ENCODE peak calls at places on chromosome 4, in four cellular contexts. H, O, S and C are unnamed samples.

GRCh38 chr4:179097741-179098140 is 1655.5 kb upstream of the AGA start:
- DNase-seq in O (no peak), S (peak), H (peak), C (peak)

GRCh38 chr4:92047209-92047877 is 256.4 kb upstream of the GRID2 start:
- DNase-seq in H (peak), O (no peak), S (no peak), C (peak)

GRCh38 chr4:146340798-146341197 is 126.5 kb downstream of the REELD1 start:
- DNase-seq in H (peak), S (peak), O (no peak), C (peak)

GRCh38 chr4:119135721-119136121 is at the start of gene MYOZ2:
- DNase-seq in S (peak), O (no peak), H (peak), C (peak)

GRCh38 chr4:69617083-69617694 is 22.3 kb downstream of the UGT2A2 start:
- DNase-seq in O (no peak), H (peak), S (peak), C (peak)

GRCh38 chr4:61805979-61806378 is 605.9 kb downstream of the ADGRL3 start:
- DNase-seq in S (no peak), O (no peak), H (peak), C (no peak)

GRCh38 chr4:121551271-121551670 is 145.5 kb downstream of the ANXA5 start:
- DNase-seq in O (no peak), H (no peak), S (peak), C (no peak)

GRCh38 chr4:100494166-100494565 is 23.7 kb downstream of the EMCN start:
- DNase-seq in S (peak), H (peak), O (no peak), C (peak)

GRCh38 chr4:125132281-125132680 is 182.5 kb upstream of the FAT4 start:
- DNase-seq in H (no peak), S (peak), O (no peak), C (no peak)

GRCh38 chr4:82043081-82043808 is 330.5 kb downstream of the HNRNPD start:
- DNase-seq in H (no peak), S (peak), O (no peak), C (no peak)
- H3K4me3 ChIP-seq in H (no peak), S (no peak), O (no peak), C (no peak)

GRCh38 chr4:173411106-173411703 is 12.3 kb upstream of the SCRG1 start:
- DNase-seq in O (no peak), H (no peak), S (no peak), C (peak)

GRCh38 chr4:173415092-173415491 is 16.2 kb upstream of the SCRG1 start:
- DNase-seq in S (no peak), H (no peak), O (peak), C (peak)

GRCh38 chr4:173410106-173410505 is 11.2 kb upstream of the SCRG1 start:
- DNase-seq in O (no peak), H (no peak), S (no peak), C (no peak)

GRCh38 chr4:173414456-173414855 is 15.5 kb upstream of the SCRG1 start:
- DNase-seq in S (no peak), H (no peak), O (no peak), C (no peak)

DNA sequence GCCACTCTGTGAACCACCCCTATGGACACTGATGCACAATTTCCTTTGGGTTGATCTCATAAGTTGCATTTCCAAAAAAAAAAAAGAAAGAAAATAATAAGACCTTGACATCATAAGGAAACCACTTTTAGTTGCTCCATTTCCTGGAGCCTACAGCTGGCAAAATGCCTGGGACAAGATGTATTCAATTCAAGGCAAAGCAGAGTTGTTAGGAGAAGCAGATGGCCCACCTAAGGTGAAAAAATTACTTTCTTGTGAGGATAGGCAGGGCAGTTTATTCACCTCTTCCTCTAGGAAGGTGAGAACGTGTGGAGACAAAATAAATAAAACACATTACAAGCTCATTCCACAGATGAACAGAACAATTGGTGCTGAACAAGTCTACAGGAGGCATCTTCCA is 14.1 kb upstream of the SCRG1 start:
- DNase-seq in H (no peak), S (peak), O (no peak), C (peak)
- H3K4me3 ChIP-seq in H (no peak), S (no peak), O (no peak), C (no peak)

GRCh38 chr4:139740531-139741041 is 75.0 kb downstream of the MGST2 start:
- DNase-seq in O (peak), H (peak), S (peak), C (peak)

GRCh38 chr4:139743027-139743426 is 77.4 kb downstream of the MGST2 start:
- DNase-seq in H (no peak), S (no peak), O (no peak), C (no peak)

GRCh38 chr4:139736661-139737060 is 71.0 kb downstream of the MGST2 start:
- DNase-seq in S (peak), H (no peak), O (no peak), C (peak)

GRCh38 chr4:139738846-139739613 is 73.4 kb downstream of the MGST2 start:
- DNase-seq in O (no peak), H (no peak), S (peak), C (no peak)

DNA sequence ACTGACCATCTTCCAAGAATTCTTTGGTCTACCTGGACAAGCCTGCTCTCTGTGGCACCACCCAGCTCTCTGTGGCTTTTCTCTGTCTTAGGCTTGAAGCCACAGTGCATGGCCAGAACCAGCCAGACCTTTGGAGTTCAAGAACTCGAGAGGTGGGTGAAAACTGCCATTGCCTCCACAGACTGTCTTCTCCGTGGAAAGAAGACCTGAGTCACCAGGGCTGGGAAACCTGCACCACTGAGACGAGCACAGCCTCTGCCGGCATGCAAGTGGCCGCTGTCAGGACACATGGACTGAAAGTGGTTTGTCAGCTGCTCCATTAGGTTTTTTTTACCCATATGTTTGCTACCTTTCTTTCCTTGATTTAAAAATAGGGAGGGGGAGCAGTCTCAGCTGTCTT is 74.5 kb downstream of the MGST2 start:
- DNase-seq in O (no peak), H (no peak), S (no peak), C (no peak)
- H3K4me3 ChIP-seq in O (no peak), H (no peak), S (no peak), C (peak)

DNA sequence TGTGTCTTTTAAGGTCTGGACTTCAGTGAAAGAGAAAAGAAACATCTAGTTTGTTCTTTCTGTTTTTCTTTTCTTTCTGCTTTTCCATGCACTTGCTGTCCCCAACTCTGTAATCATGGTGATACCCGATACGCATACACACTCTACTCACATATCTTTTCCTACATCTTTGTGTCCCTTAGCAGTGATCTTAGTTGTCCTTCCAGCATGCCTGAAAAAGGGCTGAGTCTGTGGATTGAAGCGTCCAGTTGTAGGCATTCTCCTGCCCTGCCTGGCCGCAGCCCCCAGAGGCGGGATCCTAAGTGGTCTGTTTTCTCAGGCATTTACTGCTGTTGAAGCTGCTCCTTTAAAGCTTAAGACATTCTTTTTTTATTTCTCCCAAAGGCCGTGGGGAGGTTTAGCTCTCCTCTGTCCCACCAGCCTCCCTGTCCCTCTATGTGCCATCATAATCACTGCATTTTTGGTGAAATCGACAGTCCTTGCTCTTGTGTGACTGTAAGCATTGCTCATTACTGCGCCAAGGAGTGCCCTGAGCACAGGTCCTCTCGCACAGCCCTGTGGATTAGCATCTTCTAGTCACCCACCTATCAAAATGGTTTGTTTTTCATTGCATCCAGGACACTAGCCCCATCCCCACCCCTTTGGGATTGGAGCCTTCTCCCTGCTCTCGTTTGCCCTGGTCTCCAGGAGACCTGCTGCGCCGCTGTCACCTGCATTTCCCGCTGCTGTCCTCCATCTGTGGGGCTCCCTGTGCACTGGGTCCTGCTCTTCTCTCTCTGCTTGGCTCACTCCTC is 4.4 kb downstream of the RGS12 start:
- DNase-seq in O (no peak), S (no peak), H (no peak), C (no peak)
- H3K4me3 ChIP-seq in O (no peak), S (no peak), H (no peak), C (no peak)

DNA sequence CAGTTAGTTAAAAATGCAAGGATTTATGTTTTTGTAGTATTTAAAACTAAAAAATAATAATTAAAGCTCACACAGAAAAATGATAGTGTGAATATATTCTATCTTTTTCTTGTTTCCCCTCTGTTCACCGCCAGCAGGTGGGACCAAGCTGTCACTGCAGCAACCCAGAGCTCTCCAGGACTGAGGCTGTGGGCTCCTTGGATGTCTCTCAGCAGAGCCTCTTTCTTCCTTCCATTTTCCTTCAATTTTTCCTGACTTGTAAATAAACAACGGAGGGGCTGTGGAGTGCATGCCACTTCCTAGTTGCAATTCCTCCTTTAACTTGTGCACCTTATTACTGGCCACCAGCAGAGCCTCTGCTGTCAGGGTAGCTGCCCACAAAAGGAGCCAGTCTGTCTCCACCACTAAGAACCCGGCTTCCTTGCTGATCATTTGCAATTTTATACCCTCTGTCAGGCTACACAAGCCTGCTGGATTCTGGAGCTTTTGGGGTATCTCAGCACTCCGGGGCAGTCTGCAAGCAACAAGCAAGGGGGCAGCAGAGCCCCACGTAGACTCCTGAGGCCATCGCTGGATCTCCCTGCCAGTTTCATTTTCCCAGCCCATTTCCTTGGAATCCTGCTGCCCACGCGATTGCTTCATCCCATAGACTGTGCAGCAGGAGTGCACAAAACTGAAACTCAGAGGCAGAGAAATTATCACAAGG is 1467.4 kb downstream of the C4orf33 start:
- DNase-seq in H (peak), S (peak), O (no peak), C (peak)
- H3K4me3 ChIP-seq in H (peak), S (no peak), O (no peak), C (peak)

GRCh38 chr4:3673716-3674478 is 92.3 kb upstream of the ADRA2C start:
- DNase-seq in O (no peak), S (no peak), H (no peak), C (no peak)
- H3K4me3 ChIP-seq in O (no peak), S (no peak), H (no peak), C (no peak)

GRCh38 chr4:96736352-96736889 is 896.5 kb downstream of the PDHA2 start:
- DNase-seq in H (peak), O (no peak), S (peak), C (peak)
- H3K4me3 ChIP-seq in H (no peak), O (no peak), S (no peak), C (no peak)

DNA sequence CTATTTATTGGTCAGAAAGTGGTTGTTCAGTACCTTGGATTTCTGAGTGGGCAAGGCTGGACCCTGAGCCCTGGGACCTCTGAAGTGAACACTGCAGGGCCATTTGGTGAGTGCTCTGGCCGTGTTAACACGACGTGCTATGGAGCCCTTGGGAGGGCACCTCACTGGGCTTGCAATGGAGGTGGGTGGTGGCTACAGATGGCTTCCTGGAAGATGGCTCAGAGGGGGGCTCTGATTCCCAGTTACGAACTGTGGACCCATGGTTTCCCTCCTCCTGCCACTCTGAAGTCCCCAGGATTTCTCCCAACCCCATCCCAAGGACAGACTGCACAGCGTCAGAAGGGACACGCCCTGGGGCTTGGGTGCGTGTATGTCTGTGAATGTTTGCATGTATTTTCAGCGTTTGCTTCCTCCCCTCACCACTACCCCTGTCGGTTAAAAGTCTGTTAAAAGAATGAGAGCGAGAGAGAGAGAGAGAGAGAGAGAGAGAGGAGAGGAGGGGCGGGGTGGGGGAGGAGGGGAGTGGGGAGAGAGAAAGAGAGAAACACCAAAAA is 3.7 kb upstream of the RHOH start:
- DNase-seq in S (no peak), H (no peak), O (no peak), C (no peak)
- H3K4me3 ChIP-seq in S (no peak), H (no peak), O (no peak), C (no peak)

DNA sequence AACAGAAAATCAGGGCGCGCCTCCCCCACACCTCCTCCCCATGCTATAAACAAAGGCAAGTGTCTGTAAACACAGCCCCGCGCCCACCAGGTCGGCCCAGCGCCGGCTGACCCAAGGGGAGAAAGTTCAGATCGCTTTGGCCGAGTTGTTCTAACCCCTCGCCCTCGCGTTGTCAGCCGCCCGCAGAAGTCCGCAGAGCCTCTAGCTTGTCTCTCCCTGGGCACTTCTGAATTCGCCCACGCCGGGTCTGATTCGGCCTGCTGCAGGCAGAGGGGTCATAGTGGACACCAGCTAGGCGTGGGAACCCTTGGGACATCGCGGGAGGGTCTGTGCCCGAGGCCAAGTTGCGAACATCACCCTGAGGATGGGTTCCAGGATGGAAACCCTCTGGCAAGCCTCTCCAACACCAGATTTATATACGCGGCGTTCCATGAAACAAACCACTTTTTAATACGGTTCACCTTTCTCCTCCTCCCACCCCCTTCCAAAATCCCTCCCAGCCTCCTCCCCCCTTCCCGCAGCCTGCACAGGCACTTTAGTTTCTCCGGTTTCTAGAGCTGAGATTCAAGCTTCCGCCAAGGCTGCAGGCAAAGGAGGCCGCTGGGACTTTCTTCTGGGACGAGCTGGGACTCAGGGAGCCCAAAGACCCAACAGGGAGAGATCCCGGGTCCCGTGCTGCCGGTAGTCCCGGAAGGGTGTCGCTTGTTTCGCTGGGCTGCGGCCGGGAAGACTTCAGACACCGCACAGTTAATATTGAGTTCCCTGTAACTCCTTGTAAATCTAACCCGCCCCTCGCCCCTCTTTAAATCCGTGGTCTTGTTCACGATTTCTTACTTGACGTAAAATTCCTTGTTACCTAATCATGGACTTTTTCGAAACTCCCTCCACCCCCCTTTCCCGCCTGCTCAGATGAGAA is 4.7 kb downstream of the HAND2 start:
- DNase-seq in H (no peak), S (peak), O (no peak), C (peak)
- H3K4me3 ChIP-seq in H (no peak), S (peak), O (no peak), C (peak)